ENCODE peak calls at places on chromosomes 2 and 18, in nine cellular contexts. Z is lower lobe of right lung, D is K562, E is SHP77, X is NCI-H1092 treated with DMSO at 0.1 percent for 48 hours, B is MV-4-11, C is lung, A is cardiac septum, S is kidney. Y is an unnamed sample.

GRCh38 chr2:164671664-164672396 is 50.5 kb upstream of the GRB14 start:
- DNase-seq in Z (no peak), A (no peak), X (no peak), S (no peak), D (no peak), C (no peak), B (no peak), E (no peak), Y (no peak)

GRCh38 chr2:98761267-98761781 is 30.4 kb upstream of the MGAT4A start:
- DNase-seq in E (no peak), D (no peak), Z (no peak), S (no peak), C (no peak), A (no peak), B (no peak), X (no peak), Y (no peak)

GRCh38 chr2:68653538-68653982 is 10.2 kb downstream of the PROKR1 start:
- DNase-seq in X (no peak), E (no peak), D (peak; percentile 44), Z (no peak), S (no peak), C (no peak), B (peak; percentile 89), A (no peak), Y (no peak)

GRCh38 chr2:161625314-161625919 is 1.2 kb downstream of the SLC4A10 start:
- DNase-seq in C (no peak), E (peak; percentile 6), B (no peak), A (no peak), S (no peak), D (no peak), Z (no peak), X (peak; percentile 42), Y (no peak)

GRCh38 chr2:173347305-173348168 is 7.1 kb upstream of the CDCA7 start:
- DNase-seq in A (no peak), Z (no peak), B (no peak), C (no peak), D (no peak), E (no peak), X (peak; percentile 86), S (no peak), Y (peak; percentile 53)

GRCh38 chr18:68757121-68757520 is 40.8 kb upstream of the CCDC102B start:
- DNase-seq in E (no peak), A (no peak), D (no peak), B (no peak), C (no peak), Z (no peak), S (no peak), X (no peak), Y (no peak)

GRCh38 chr2:64602436-64602835 is 51.3 kb downstream of the SERTAD2 start:
- DNase-seq in C (no peak), B (no peak), Z (no peak), D (no peak), X (no peak), S (no peak), A (no peak), E (no peak), Y (no peak)

GRCh38 chr2:64404002-64404731 is 49.8 kb upstream of the LGALSL start:
- DNase-seq in E (no peak), B (peak; percentile 77), A (peak; percentile 91), C (peak; percentile 88), S (peak; percentile 96), D (no peak), X (peak; percentile 79), Z (peak; percentile 86), Y (peak; percentile 91)

GRCh38 chr2:133497261-133497893 is 70.9 kb downstream of the NCKAP5 start:
- DNase-seq in S (no peak), C (no peak), E (no peak), D (no peak), A (no peak), Z (no peak), B (no peak), X (peak; percentile 32), Y (no peak)

GRCh38 chr2:89767581-89768435 is 1076.3 kb downstream of the RPIA start:
- DNase-seq in E (no peak), S (peak; percentile 74), D (no peak), C (no peak), A (no peak), Z (peak; percentile 43), X (no peak), B (no peak), Y (no peak)

GRCh38 chr2:43134571-43134889 is 91.9 kb downstream of the ZFP36L2 start:
- DNase-seq in D (no peak), S (peak; percentile 89), C (no peak), B (no peak), E (no peak), A (no peak), X (no peak), Z (no peak), Y (no peak)

GRCh38 chr2:128494640-128495321 is 176.1 kb upstream of the HS6ST1 start:
- DNase-seq in D (no peak), C (no peak), Z (no peak), A (no peak), X (no peak), E (no peak), B (no peak), S (no peak), Y (no peak)

GRCh38 chr2:237961637-237962036 is 5.2 kb upstream of the UBE2F start:
- DNase-seq in X (no peak), D (no peak), B (no peak), S (no peak), A (no peak), E (no peak), Z (no peak), C (no peak), Y (no peak)

GRCh38 chr2:159807183-159808037 is 9.4 kb upstream of the CD302 start:
- DNase-seq in Z (no peak), E (peak; percentile 4), D (peak; percentile 66), X (peak; percentile 15), C (no peak), S (no peak), A (no peak), B (peak; percentile 41), Y (peak; percentile 26)

GRCh38 chr2:53379547-53379946 is 388.1 kb upstream of the CHAC2 start:
- DNase-seq in A (no peak), E (no peak), D (no peak), B (no peak), S (no peak), Z (no peak), X (no peak), C (no peak), Y (no peak)

GRCh38 chr2:8214221-8214620 is 467.6 kb upstream of the ID2 start:
- DNase-seq in C (no peak), D (no peak), A (no peak), B (peak; percentile 5), Z (no peak), S (no peak), E (no peak), X (no peak), Y (no peak)

Y was measured in NCI-H2029 treated with DMSO at 0.1 percent for 48 hours.